ENCODE peak calls at places on chromosomes 2 and 18, in ten cellular contexts. One of them, this sample, is unnamed.
A peak's percentile ranks its signal among the peaks of the same experiment; 100 is the strongest.

GRCh38 chr18:2570772-2571199 is 519 bp downstream of the METTL4 start:
- DNase-seq in PC-9: no peak
- DNase-seq in neural progenitor cell: peak; percentile 84
- DNase-seq in transverse colon: peak; percentile 75
- DNase-seq in cardiac muscle cell: peak; percentile 83
- DNase-seq in endodermal cell: peak; percentile 89
- DNase-seq in kidney: peak; percentile 88
- DNase-seq in psoas muscle: peak; percentile 71
- DNase-seq in spleen: peak; percentile 92
- DNase-seq in upper lobe of right lung: peak; percentile 87
- DNase-seq in this sample: peak; percentile 68

GRCh38 chr2:207357216-207357615 is 172.5 kb upstream of the CREB1 start:
- DNase-seq in PC-9: no peak
- DNase-seq in neural progenitor cell: no peak
- DNase-seq in transverse colon: no peak
- DNase-seq in cardiac muscle cell: no peak
- DNase-seq in endodermal cell: no peak
- DNase-seq in kidney: no peak
- DNase-seq in psoas muscle: no peak
- DNase-seq in spleen: no peak
- DNase-seq in upper lobe of right lung: no peak
- DNase-seq in this sample: no peak

GRCh38 chr2:236550298-236550697 is 19.3 kb upstream of the ACKR3 start:
- DNase-seq in PC-9: no peak
- DNase-seq in neural progenitor cell: no peak
- DNase-seq in transverse colon: no peak
- DNase-seq in cardiac muscle cell: no peak
- DNase-seq in endodermal cell: peak; percentile 32
- DNase-seq in kidney: no peak
- DNase-seq in psoas muscle: no peak
- DNase-seq in spleen: no peak
- DNase-seq in upper lobe of right lung: no peak
- DNase-seq in this sample: no peak

GRCh38 chr2:199928626-199929025 is 17.5 kb downstream of the C2orf69 start:
- DNase-seq in PC-9: no peak
- DNase-seq in neural progenitor cell: no peak
- DNase-seq in transverse colon: no peak
- DNase-seq in cardiac muscle cell: no peak
- DNase-seq in endodermal cell: no peak
- DNase-seq in kidney: no peak
- DNase-seq in psoas muscle: no peak
- DNase-seq in spleen: no peak
- DNase-seq in upper lobe of right lung: no peak
- DNase-seq in this sample: no peak

GRCh38 chr2:234495801-234496441 is 960 bp downstream of the ARL4C start:
- DNase-seq in PC-9: peak; percentile 37
- DNase-seq in neural progenitor cell: peak; percentile 55
- DNase-seq in transverse colon: peak; percentile 28
- DNase-seq in cardiac muscle cell: peak; percentile 35
- DNase-seq in endodermal cell: peak; percentile 79
- DNase-seq in kidney: peak; percentile 84
- DNase-seq in psoas muscle: peak; percentile 22
- DNase-seq in spleen: peak; percentile 88
- DNase-seq in upper lobe of right lung: peak; percentile 72
- DNase-seq in this sample: peak; percentile 36

GRCh38 chr18:50638623-50639398 is 78.9 kb downstream of the MAPK4 start:
- DNase-seq in PC-9: no peak
- DNase-seq in neural progenitor cell: peak; percentile 33
- DNase-seq in transverse colon: no peak
- DNase-seq in cardiac muscle cell: peak; percentile 56
- DNase-seq in endodermal cell: peak; percentile 77
- DNase-seq in kidney: no peak
- DNase-seq in psoas muscle: no peak
- DNase-seq in spleen: no peak
- DNase-seq in upper lobe of right lung: no peak
- DNase-seq in this sample: no peak

GRCh38 chr2:158049129-158049855 is 52.4 kb upstream of the UPP2 start:
- DNase-seq in PC-9: no peak
- DNase-seq in neural progenitor cell: no peak
- DNase-seq in transverse colon: no peak
- DNase-seq in cardiac muscle cell: no peak
- DNase-seq in endodermal cell: no peak
- DNase-seq in kidney: no peak
- DNase-seq in psoas muscle: no peak
- DNase-seq in spleen: no peak
- DNase-seq in upper lobe of right lung: no peak
- DNase-seq in this sample: no peak

GRCh38 chr2:217948341-217948791 is 54.4 kb downstream of the TNS1 start:
- DNase-seq in PC-9: no peak
- DNase-seq in neural progenitor cell: no peak
- DNase-seq in transverse colon: no peak
- DNase-seq in cardiac muscle cell: no peak
- DNase-seq in endodermal cell: no peak
- DNase-seq in kidney: no peak
- DNase-seq in psoas muscle: no peak
- DNase-seq in spleen: peak; percentile 67
- DNase-seq in upper lobe of right lung: no peak
- DNase-seq in this sample: no peak

GRCh38 chr2:73112913-73113633 is at the start of gene RAB11FIP5:
- DNase-seq in PC-9: peak; percentile 73
- DNase-seq in neural progenitor cell: peak; percentile 92
- DNase-seq in transverse colon: peak; percentile 85
- DNase-seq in cardiac muscle cell: peak; percentile 81
- DNase-seq in endodermal cell: peak; percentile 91
- DNase-seq in kidney: peak; percentile 91
- DNase-seq in psoas muscle: peak; percentile 82
- DNase-seq in spleen: peak; percentile 91
- DNase-seq in upper lobe of right lung: peak; percentile 90
- DNase-seq in this sample: peak; percentile 83

GRCh38 chr2:56613917-56614316 is 430.1 kb downstream of the CCDC85A start:
- DNase-seq in PC-9: no peak
- DNase-seq in neural progenitor cell: no peak
- DNase-seq in transverse colon: no peak
- DNase-seq in cardiac muscle cell: no peak
- DNase-seq in endodermal cell: no peak
- DNase-seq in kidney: no peak
- DNase-seq in psoas muscle: no peak
- DNase-seq in spleen: no peak
- DNase-seq in upper lobe of right lung: no peak
- DNase-seq in this sample: no peak

GRCh38 chr2:62461707-62462106 is 44.3 kb downstream of the TMEM17 start:
- DNase-seq in PC-9: no peak
- DNase-seq in neural progenitor cell: no peak
- DNase-seq in transverse colon: no peak
- DNase-seq in cardiac muscle cell: no peak
- DNase-seq in endodermal cell: no peak
- DNase-seq in kidney: no peak
- DNase-seq in psoas muscle: peak; percentile 39
- DNase-seq in spleen: no peak
- DNase-seq in upper lobe of right lung: no peak
- DNase-seq in this sample: peak; percentile 86

GRCh38 chr2:191245869-191246531 is 796 bp downstream of the MYO1B start:
- DNase-seq in PC-9: peak; percentile 50
- DNase-seq in neural progenitor cell: peak; percentile 94
- DNase-seq in transverse colon: peak; percentile 69
- DNase-seq in cardiac muscle cell: peak; percentile 83
- DNase-seq in endodermal cell: peak; percentile 96
- DNase-seq in kidney: peak; percentile 89
- DNase-seq in psoas muscle: peak; percentile 59
- DNase-seq in spleen: peak; percentile 79
- DNase-seq in upper lobe of right lung: peak; percentile 86
- DNase-seq in this sample: peak; percentile 78

GRCh38 chr2:191243154-191243553 is 2.0 kb upstream of the MYO1B start:
- DNase-seq in PC-9: no peak
- DNase-seq in neural progenitor cell: no peak
- DNase-seq in transverse colon: no peak
- DNase-seq in cardiac muscle cell: no peak
- DNase-seq in endodermal cell: no peak
- DNase-seq in kidney: no peak
- DNase-seq in psoas muscle: no peak
- DNase-seq in spleen: no peak
- DNase-seq in upper lobe of right lung: no peak
- DNase-seq in this sample: no peak

GRCh38 chr2:191245046-191245868 is at the start of gene MYO1B:
- DNase-seq in PC-9: peak; percentile 61
- DNase-seq in neural progenitor cell: peak; percentile 95
- DNase-seq in transverse colon: peak; percentile 82
- DNase-seq in cardiac muscle cell: peak; percentile 95
- DNase-seq in endodermal cell: peak; percentile 94
- DNase-seq in kidney: peak; percentile 90
- DNase-seq in psoas muscle: peak; percentile 72
- DNase-seq in spleen: peak; percentile 87
- DNase-seq in upper lobe of right lung: peak; percentile 92
- DNase-seq in this sample: peak; percentile 87

GRCh38 chr2:191246820-191247380 is 1.7 kb downstream of the MYO1B start:
- DNase-seq in PC-9: no peak
- DNase-seq in neural progenitor cell: no peak
- DNase-seq in transverse colon: no peak
- DNase-seq in cardiac muscle cell: no peak
- DNase-seq in endodermal cell: no peak
- DNase-seq in kidney: no peak
- DNase-seq in psoas muscle: no peak
- DNase-seq in spleen: no peak
- DNase-seq in upper lobe of right lung: no peak
- DNase-seq in this sample: no peak

DNA sequence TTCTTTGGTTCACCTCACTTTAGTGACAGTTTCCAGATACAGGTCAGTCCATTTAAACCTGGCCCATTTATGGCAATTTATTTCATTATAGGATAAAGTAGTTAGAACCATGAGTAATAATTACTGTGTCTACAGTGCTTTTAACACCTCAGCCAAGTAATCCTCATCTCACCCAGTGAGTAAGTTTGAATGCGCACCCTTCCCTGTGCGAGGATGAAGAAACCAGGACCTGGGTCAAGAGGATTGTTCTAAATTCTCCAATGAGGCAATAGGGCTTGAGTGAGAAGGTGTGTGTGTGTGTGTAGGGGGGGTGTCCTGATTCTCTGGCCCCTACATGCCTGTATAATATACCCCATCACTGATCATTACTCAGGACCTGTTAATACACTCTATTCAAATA is 854 bp upstream of the MYO1B start:
- DNase-seq in PC-9: no peak
- DNase-seq in neural progenitor cell: no peak
- DNase-seq in transverse colon: no peak
- DNase-seq in cardiac muscle cell: no peak
- DNase-seq in endodermal cell: no peak
- DNase-seq in kidney: no peak
- DNase-seq in psoas muscle: no peak
- DNase-seq in spleen: no peak
- DNase-seq in upper lobe of right lung: no peak
- DNase-seq in this sample: no peak
- H3K4me3 ChIP-seq in PC-9: peak overlapping the region; percentile 92
- H3K4me3 ChIP-seq in neural progenitor cell: no peak overlapping the region
- H3K4me3 ChIP-seq in transverse colon: no peak overlapping the region
- H3K4me3 ChIP-seq in cardiac muscle cell: no peak overlapping the region
- H3K4me3 ChIP-seq in endodermal cell: peak overlapping the region; percentile 97
- H3K4me3 ChIP-seq in kidney: no peak overlapping the region
- H3K4me3 ChIP-seq in psoas muscle: peak overlapping the region; percentile 82
- H3K4me3 ChIP-seq in spleen: no peak overlapping the region
- H3K4me3 ChIP-seq in upper lobe of right lung: peak overlapping the region; percentile 77
- H3K4me3 ChIP-seq in this sample: no peak overlapping the region

DNA sequence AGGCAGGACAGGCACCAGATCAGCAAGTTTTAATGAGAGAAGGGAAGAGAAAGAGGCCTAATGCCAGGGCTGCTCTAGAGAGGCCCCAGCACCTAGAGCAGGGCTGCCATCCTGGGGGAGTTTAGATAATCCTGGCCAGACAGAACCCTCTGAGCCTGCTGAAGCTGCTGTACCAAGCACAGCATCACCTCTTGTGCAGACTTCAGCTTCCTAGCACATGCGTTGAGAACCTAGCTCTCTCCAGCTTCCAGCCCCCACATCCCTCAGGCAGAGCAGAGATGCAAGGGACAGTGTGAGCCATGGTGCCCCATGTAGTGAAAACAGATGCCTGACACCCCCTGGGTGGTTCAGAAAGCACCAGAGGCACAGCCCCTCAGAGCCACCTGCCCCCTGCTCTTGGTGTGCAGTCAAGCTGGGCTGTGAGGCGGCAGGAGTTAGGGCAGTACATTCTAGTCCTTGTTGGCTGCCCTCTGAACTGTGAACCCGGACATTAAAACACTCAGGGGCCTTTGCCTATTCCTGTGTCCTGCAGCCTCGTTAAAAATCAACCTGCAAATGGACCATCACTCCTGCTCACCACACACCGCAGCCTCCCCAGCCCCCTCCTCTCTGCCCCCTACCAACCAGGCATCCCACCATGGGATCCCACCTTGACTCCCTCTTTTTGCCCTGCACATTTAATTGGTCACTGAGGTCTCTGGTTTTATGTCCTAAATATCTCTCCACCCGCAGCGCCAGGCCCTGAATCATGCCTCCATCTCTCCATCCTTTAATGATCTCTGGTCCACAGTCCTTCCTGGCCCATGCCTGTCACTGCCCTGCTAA is 52.6 kb downstream of the ADD2 start:
- DNase-seq in PC-9: no peak
- DNase-seq in neural progenitor cell: no peak
- DNase-seq in transverse colon: no peak
- DNase-seq in cardiac muscle cell: no peak
- DNase-seq in endodermal cell: peak; percentile 37
- DNase-seq in kidney: no peak
- DNase-seq in psoas muscle: no peak
- DNase-seq in spleen: no peak
- DNase-seq in upper lobe of right lung: no peak
- DNase-seq in this sample: no peak
- H3K4me1 ChIP-seq in PC-9: no peaks in the 10 kb centered on the region
- H3K4me1 ChIP-seq in neural progenitor cell: peaks cover 24% of the 10 kb centered on the region
- H3K4me1 ChIP-seq in transverse colon: no peaks in the 10 kb centered on the region
- H3K4me1 ChIP-seq in cardiac muscle cell: peaks cover 5% of the 10 kb centered on the region
- H3K4me1 ChIP-seq in endodermal cell: peaks cover 9% of the 10 kb centered on the region
- H3K4me1 ChIP-seq in kidney: no peaks in the 10 kb centered on the region
- H3K4me1 ChIP-seq in psoas muscle: no peaks in the 10 kb centered on the region
- H3K4me1 ChIP-seq in spleen: no peaks in the 10 kb centered on the region
- H3K4me1 ChIP-seq in upper lobe of right lung: no peaks in the 10 kb centered on the region
- H3K4me1 ChIP-seq in this sample: no peaks in the 10 kb centered on the region

DNA sequence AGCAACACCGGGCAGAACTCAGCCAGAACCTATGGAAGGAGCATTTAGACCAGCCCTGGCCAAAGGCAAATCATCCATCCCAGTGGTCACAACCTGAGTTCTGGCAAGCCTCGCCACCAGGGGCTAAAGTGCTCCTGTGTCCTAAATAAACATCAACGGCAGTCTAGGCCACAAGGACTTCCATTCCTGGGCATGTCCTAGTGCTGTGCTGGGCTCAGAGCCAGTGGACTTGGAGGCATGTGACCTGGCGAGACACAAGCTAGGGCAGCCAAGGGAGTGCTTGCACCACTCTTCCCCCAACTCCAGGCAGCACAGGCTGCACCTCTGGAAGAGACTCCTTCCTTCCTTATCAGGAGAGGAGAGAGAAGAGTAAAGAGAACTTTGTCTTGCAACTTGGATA is 69.0 kb downstream of the ST6GAL2 start:
- DNase-seq in PC-9: no peak
- DNase-seq in neural progenitor cell: no peak
- DNase-seq in transverse colon: no peak
- DNase-seq in cardiac muscle cell: no peak
- DNase-seq in endodermal cell: no peak
- DNase-seq in kidney: no peak
- DNase-seq in psoas muscle: no peak
- DNase-seq in spleen: no peak
- DNase-seq in upper lobe of right lung: no peak
- DNase-seq in this sample: peak; percentile 15
- H3K27ac ChIP-seq in PC-9: no peak overlapping the region
- H3K27ac ChIP-seq in neural progenitor cell: no peak overlapping the region
- H3K27ac ChIP-seq in transverse colon: no peak overlapping the region
- H3K27ac ChIP-seq in cardiac muscle cell: no peak overlapping the region
- H3K27ac ChIP-seq in endodermal cell: no peak overlapping the region
- H3K27ac ChIP-seq in kidney: no peak overlapping the region
- H3K27ac ChIP-seq in psoas muscle: no peak overlapping the region
- H3K27ac ChIP-seq in spleen: no peak overlapping the region
- H3K27ac ChIP-seq in upper lobe of right lung: no peak overlapping the region
- H3K27ac ChIP-seq in this sample: no peak overlapping the region

GRCh38 chr2:2901384-2902345 is 476.0 kb downstream of the EIPR1 start:
- DNase-seq in PC-9: no peak
- DNase-seq in neural progenitor cell: no peak
- DNase-seq in transverse colon: no peak
- DNase-seq in cardiac muscle cell: no peak
- DNase-seq in endodermal cell: no peak
- DNase-seq in kidney: no peak
- DNase-seq in psoas muscle: no peak
- DNase-seq in spleen: no peak
- DNase-seq in upper lobe of right lung: no peak
- DNase-seq in this sample: no peak
- H3K4me3 ChIP-seq in PC-9: no peak overlapping the region
- H3K4me3 ChIP-seq in neural progenitor cell: no peak overlapping the region
- H3K4me3 ChIP-seq in transverse colon: no peak overlapping the region
- H3K4me3 ChIP-seq in cardiac muscle cell: no peak overlapping the region
- H3K4me3 ChIP-seq in endodermal cell: no peak overlapping the region
- H3K4me3 ChIP-seq in kidney: no peak overlapping the region
- H3K4me3 ChIP-seq in psoas muscle: no peak overlapping the region
- H3K4me3 ChIP-seq in spleen: peak overlapping the region; percentile 14
- H3K4me3 ChIP-seq in upper lobe of right lung: no peak overlapping the region
- H3K4me3 ChIP-seq in this sample: no peak overlapping the region